ENCODE peak calls at places on chromosomes 7 and 10, in nine cellular contexts. F is GM12892; L is HepG2; N is H1; Z is stimulated activated CD4-positive, alpha-beta T cell treated with anti-CD3 and anti-CD28 coated beads, Interleukin-12 subunit alpha, Interleukin-12 subunit beta, amount 100 ng/mL, for 4 hours; S is stomach; X is fibroblast of villous mesenchyme; B is cardiac muscle cell; V is EL. Y is an unnamed sample.

GRCh38 chr7:151110941-151111645 is 24.8 kb downstream of the AGAP3 start:
- DNase-seq in F (peak; percentile 94), L (peak; percentile 49), N (no peak), Z (peak; percentile 72), S (peak; percentile 86), X (peak; percentile 74), B (peak; percentile 79), V (peak; percentile 70), Y (peak; percentile 99)

GRCh38 chr7:135719688-135720087 is 8.3 kb downstream of the SLC13A4 start:
- DNase-seq in F (no peak), L (no peak), N (no peak), Z (no peak), S (no peak), X (no peak), B (no peak), V (no peak), Y (no peak)

GRCh38 chr7:99128076-99128950 is 15.6 kb downstream of the SMURF1 start:
- DNase-seq in F (no peak), L (no peak), N (no peak), Z (no peak), S (no peak), X (peak; percentile 72), B (no peak), V (peak; percentile 55), Y (no peak)

GRCh38 chr7:50653997-50654425 is 88.8 kb upstream of the DDC start:
- DNase-seq in F (no peak), L (no peak), N (no peak), Z (no peak), S (peak; percentile 31), X (peak; percentile 91), B (peak; percentile 76), V (no peak), Y (no peak)

GRCh38 chr7:148503900-148504487 is 86.6 kb upstream of the C7orf33 start:
- DNase-seq in F (no peak), L (no peak), N (no peak), Z (no peak), S (no peak), X (peak; percentile 43), B (peak; percentile 52), V (peak; percentile 18), Y (no peak)

GRCh38 chr10:114822771-114823463 is 1.3 kb downstream of the FHIP2A start:
- DNase-seq in F (no peak), L (peak; percentile 23), N (no peak), Z (no peak), S (no peak), X (peak; percentile 79), B (peak; percentile 60), V (peak; percentile 52), Y (no peak)

GRCh38 chr7:30463400-30464145 is 15.0 kb downstream of the NOD1 start:
- DNase-seq in F (no peak), L (no peak), N (no peak), Z (no peak), S (no peak), X (no peak), B (peak; percentile 64), V (no peak), Y (no peak)

GRCh38 chr7:150856303-150857275 is 4.3 kb downstream of the AOC1 start:
- DNase-seq in F (no peak), L (no peak), N (no peak), Z (no peak), S (no peak), X (no peak), B (no peak), V (no peak), Y (no peak)

GRCh38 chr7:152402384-152403250 is 33.2 kb downstream of the KMT2C start:
- DNase-seq in F (no peak), L (no peak), N (no peak), Z (no peak), S (no peak), X (no peak), B (peak; percentile 36), V (peak; percentile 59), Y (no peak)

GRCh38 chr7:140680886-140681285 is 8.1 kb downstream of the ADCK2 start:
- DNase-seq in F (no peak), L (no peak), N (no peak), Z (no peak), S (peak; percentile 5), X (no peak), B (no peak), V (no peak), Y (no peak)

GRCh38 chr10:74310652-74311257 is 159.7 kb downstream of the ADK start:
- DNase-seq in F (no peak), L (no peak), N (no peak), Z (no peak), S (no peak), X (no peak), B (no peak), V (no peak), Y (no peak)

GRCh38 chr10:101189461-101190401 is 39.5 kb downstream of the LBX1 start:
- DNase-seq in F (no peak), L (no peak), N (peak; percentile 21), Z (no peak), S (no peak), X (no peak), B (no peak), V (no peak), Y (no peak)

GRCh38 chr10:44295619-44296222 is 89.2 kb downstream of the CXCL12 start:
- DNase-seq in F (no peak), L (no peak), N (no peak), Z (no peak), S (no peak), X (peak; percentile 75), B (peak; percentile 60), V (peak; percentile 11), Y (no peak)

GRCh38 chr7:112550468-112551060 is 69.8 kb downstream of the LSMEM1 start:
- DNase-seq in F (no peak), L (peak; percentile 60), N (no peak), Z (no peak), S (no peak), X (peak; percentile 74), B (peak; percentile 80), V (peak; percentile 56), Y (peak; percentile 50)

GRCh38 chr10:72328045-72328828 is 26.5 kb downstream of the DNAJB12 start:
- DNase-seq in F (no peak), L (peak; percentile 71), N (no peak), Z (no peak), S (peak; percentile 85), X (peak; percentile 81), B (peak; percentile 79), V (peak; percentile 66), Y (peak; percentile 81)

GRCh38 chr7:133585003-133585668 is 332.3 kb downstream of the EXOC4 start:
- DNase-seq in F (no peak), L (no peak), N (no peak), Z (no peak), S (no peak), X (no peak), B (no peak), V (no peak), Y (no peak)

GRCh38 chr7:112939589-112940313 is 146.9 kb downstream of the GPR85 start:
- DNase-seq in F (peak; percentile 81), L (peak; percentile 98), N (peak; percentile 97), Z (peak; percentile 99), S (peak; percentile 98), X (peak; percentile 99), B (peak; percentile 99), V (peak; percentile 99), Y (peak; percentile 97)

GRCh38 chr10:95941115-95941514 is 33.3 kb downstream of the CC2D2B start:
- DNase-seq in F (no peak), L (no peak), N (no peak), Z (no peak), S (no peak), X (no peak), B (no peak), V (no peak), Y (no peak)